ENCODE peak calls at places on chromosomes 3 and 15, in seven cellular contexts. One of them, this sample, is unnamed.

GRCh38 chr3:149588909-149589308 is 68.9 kb downstream of the WWTR1 start:
- DNase-seq in breast epithelium: no peak
- DNase-seq in stomach: no peak
- DNase-seq in uterus: no peak
- DNase-seq in ovary: no peak
- DNase-seq in transverse colon: no peak
- DNase-seq in HepG2: no peak
- DNase-seq in this sample: no peak

GRCh38 chr3:112926000-112926399 is 48.9 kb downstream of the CD200R1 start:
- DNase-seq in stomach: no peak
- DNase-seq in HepG2: no peak
- DNase-seq in transverse colon: no peak
- DNase-seq in ovary: no peak
- DNase-seq in breast epithelium: no peak
- DNase-seq in uterus: no peak
- DNase-seq in this sample: no peak

GRCh38 chr3:10228248-10228950 is 19.9 kb upstream of the TATDN2 start:
- DNase-seq in transverse colon: no peak
- DNase-seq in stomach: no peak
- DNase-seq in breast epithelium: no peak
- DNase-seq in HepG2: no peak
- DNase-seq in ovary: no peak
- DNase-seq in uterus: no peak
- DNase-seq in this sample: no peak

GRCh38 chr3:149894211-149894610 is 76.5 kb downstream of the PFN2 start:
- DNase-seq in breast epithelium: no peak
- DNase-seq in uterus: no peak
- DNase-seq in stomach: no peak
- DNase-seq in transverse colon: no peak
- DNase-seq in ovary: no peak
- DNase-seq in HepG2: no peak
- DNase-seq in this sample: no peak

GRCh38 chr3:54957711-54958110 is 29.9 kb upstream of the LRTM1 start:
- DNase-seq in breast epithelium: no peak
- DNase-seq in stomach: no peak
- DNase-seq in HepG2: no peak
- DNase-seq in ovary: no peak
- DNase-seq in uterus: no peak
- DNase-seq in transverse colon: no peak
- DNase-seq in this sample: no peak

GRCh38 chr3:181040030-181040429 is 50.5 kb upstream of the DNAJC19 start:
- DNase-seq in uterus: no peak
- DNase-seq in breast epithelium: no peak
- DNase-seq in ovary: no peak
- DNase-seq in HepG2: peak
- DNase-seq in stomach: no peak
- DNase-seq in transverse colon: no peak
- DNase-seq in this sample: no peak

GRCh38 chr3:56019490-56019889 is 448.8 kb downstream of the ERC2 start:
- DNase-seq in stomach: peak
- DNase-seq in transverse colon: no peak
- DNase-seq in uterus: no peak
- DNase-seq in HepG2: no peak
- DNase-seq in ovary: no peak
- DNase-seq in breast epithelium: no peak
- DNase-seq in this sample: peak

GRCh38 chr3:99720985-99721632 is 82.7 kb downstream of the COL8A1 start:
- DNase-seq in ovary: peak
- DNase-seq in stomach: no peak
- DNase-seq in HepG2: no peak
- DNase-seq in uterus: peak
- DNase-seq in transverse colon: peak
- DNase-seq in breast epithelium: no peak
- DNase-seq in this sample: no peak

GRCh38 chr3:134517796-134518195 is 31.9 kb downstream of the CEP63 start:
- DNase-seq in ovary: no peak
- DNase-seq in stomach: no peak
- DNase-seq in HepG2: no peak
- DNase-seq in breast epithelium: no peak
- DNase-seq in transverse colon: no peak
- DNase-seq in uterus: no peak
- DNase-seq in this sample: no peak

GRCh38 chr3:120908030-120908802 is at the start of gene STXBP5L:
- DNase-seq in transverse colon: peak
- DNase-seq in ovary: peak
- DNase-seq in breast epithelium: peak
- DNase-seq in HepG2: peak
- DNase-seq in uterus: peak
- DNase-seq in stomach: peak
- DNase-seq in this sample: peak

GRCh38 chr15:65598468-65598867 is 12.5 kb downstream of the INTS14 start:
- DNase-seq in uterus: no peak
- DNase-seq in ovary: no peak
- DNase-seq in breast epithelium: no peak
- DNase-seq in transverse colon: no peak
- DNase-seq in stomach: no peak
- DNase-seq in HepG2: no peak
- DNase-seq in this sample: no peak

GRCh38 chr15:34501131-34501530 is 63.5 kb upstream of the GOLGA8A start:
- DNase-seq in transverse colon: no peak
- DNase-seq in stomach: no peak
- DNase-seq in breast epithelium: no peak
- DNase-seq in HepG2: no peak
- DNase-seq in uterus: no peak
- DNase-seq in ovary: no peak
- DNase-seq in this sample: no peak

GRCh38 chr3:111589303-111590095 is 5.6 kb downstream of the ZBED2 start:
- DNase-seq in ovary: no peak
- DNase-seq in uterus: no peak
- DNase-seq in breast epithelium: no peak
- DNase-seq in HepG2: no peak
- DNase-seq in transverse colon: no peak
- DNase-seq in stomach: no peak
- DNase-seq in this sample: no peak

GRCh38 chr3:55654123-55654787 is 167.1 kb upstream of the WNT5A start:
- DNase-seq in uterus: no peak
- DNase-seq in HepG2: no peak
- DNase-seq in breast epithelium: no peak
- DNase-seq in ovary: no peak
- DNase-seq in transverse colon: no peak
- DNase-seq in stomach: no peak
- DNase-seq in this sample: no peak

GRCh38 chr3:50656417-50657195 is 18.1 kb upstream of the DOCK3 start:
- DNase-seq in breast epithelium: no peak
- DNase-seq in transverse colon: no peak
- DNase-seq in ovary: peak
- DNase-seq in stomach: no peak
- DNase-seq in uterus: no peak
- DNase-seq in HepG2: no peak
- DNase-seq in this sample: no peak

GRCh38 chr3:140898340-140899180 is 43.1 kb upstream of the SLC25A36 start:
- DNase-seq in stomach: no peak
- DNase-seq in HepG2: peak
- DNase-seq in transverse colon: no peak
- DNase-seq in breast epithelium: no peak
- DNase-seq in uterus: no peak
- DNase-seq in ovary: no peak
- DNase-seq in this sample: peak

GRCh38 chr3:107068980-107069379 is 308.3 kb upstream of the CCDC54 start:
- DNase-seq in stomach: no peak
- DNase-seq in transverse colon: no peak
- DNase-seq in breast epithelium: no peak
- DNase-seq in uterus: no peak
- DNase-seq in HepG2: no peak
- DNase-seq in ovary: no peak
- DNase-seq in this sample: no peak

GRCh38 chr15:98953000-98953776 is 54.4 kb downstream of the PGPEP1L start:
- DNase-seq in breast epithelium: no peak
- DNase-seq in transverse colon: no peak
- DNase-seq in ovary: peak
- DNase-seq in stomach: no peak
- DNase-seq in uterus: no peak
- DNase-seq in HepG2: no peak
- DNase-seq in this sample: no peak

GRCh38 chr15:35256555-35256954 is 171.5 kb upstream of the NANOGP8 start:
- DNase-seq in transverse colon: no peak
- DNase-seq in stomach: no peak
- DNase-seq in HepG2: no peak
- DNase-seq in ovary: no peak
- DNase-seq in breast epithelium: no peak
- DNase-seq in uterus: no peak
- DNase-seq in this sample: no peak

DNA sequence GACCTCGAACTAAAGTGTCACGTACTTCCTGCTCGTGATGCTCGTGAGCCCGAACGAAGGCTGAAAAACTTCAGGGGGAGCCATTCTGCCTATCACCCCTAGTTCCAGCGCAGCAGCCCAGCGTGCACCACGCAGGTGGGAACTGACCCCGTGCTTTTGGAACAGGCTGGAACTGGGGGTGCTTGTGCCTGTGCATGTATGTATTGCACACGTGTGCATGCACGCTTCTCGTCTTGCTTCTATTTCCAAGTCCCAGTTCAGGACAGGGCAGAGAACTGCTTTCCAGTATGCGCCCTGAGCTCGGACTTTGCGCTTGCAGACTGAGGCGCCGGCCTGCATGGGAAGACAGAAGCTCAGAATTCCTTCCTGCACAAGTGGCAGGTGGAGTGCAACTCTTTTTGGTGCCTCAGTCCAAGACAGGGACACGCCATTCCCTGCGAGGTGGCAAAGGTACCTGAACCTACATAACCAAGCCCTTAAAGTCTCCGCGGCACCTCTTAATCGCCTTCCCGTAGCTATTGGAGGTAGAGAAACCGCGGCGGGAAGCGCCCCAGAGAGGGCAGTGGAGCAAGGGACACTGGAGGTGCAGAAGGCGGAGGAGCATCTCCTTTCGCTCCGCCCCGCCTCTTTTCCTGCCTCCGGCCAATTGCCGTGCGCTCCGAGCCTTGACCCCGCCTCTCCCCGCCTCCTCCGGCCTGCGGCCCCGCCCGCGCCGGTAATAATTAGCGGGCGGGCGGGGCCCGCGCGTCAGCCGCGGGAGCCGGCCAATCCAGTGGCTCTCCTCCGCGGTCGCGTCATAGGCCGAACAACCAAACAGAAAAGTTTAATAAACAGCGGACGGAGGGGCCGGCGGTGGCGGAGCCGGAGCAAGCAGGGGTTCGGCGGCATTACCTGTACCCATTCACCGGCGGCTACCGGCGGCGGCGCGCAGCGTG is at the start of gene ZFAND6:
- DNase-seq in uterus: peak
- DNase-seq in HepG2: peak
- DNase-seq in transverse colon: peak
- DNase-seq in stomach: peak
- DNase-seq in ovary: peak
- DNase-seq in breast epithelium: peak
- DNase-seq in this sample: peak
- TF ChIP-seq POLR2A in uterus: peak
- TF ChIP-seq POLR2A in HepG2: peak
- TF ChIP-seq POLR2A in transverse colon: peak
- TF ChIP-seq POLR2A in stomach: no peak
- TF ChIP-seq POLR2A in ovary: peak
- TF ChIP-seq POLR2A in breast epithelium: peak
- TF ChIP-seq POLR2A in this sample: peak

GRCh38 chr3:52327486-52328290 is 11.6 kb downstream of the DNAH1 start:
- DNase-seq in uterus: no peak
- DNase-seq in breast epithelium: no peak
- DNase-seq in HepG2: peak
- DNase-seq in transverse colon: no peak
- DNase-seq in stomach: no peak
- DNase-seq in ovary: no peak
- DNase-seq in this sample: peak

GRCh38 chr3:52331906-52332305 is 15.8 kb downstream of the DNAH1 start:
- DNase-seq in breast epithelium: no peak
- DNase-seq in uterus: no peak
- DNase-seq in ovary: no peak
- DNase-seq in stomach: no peak
- DNase-seq in HepG2: no peak
- DNase-seq in transverse colon: no peak
- DNase-seq in this sample: no peak

GRCh38 chr3:52331091-52331490 is 15.0 kb downstream of the DNAH1 start:
- DNase-seq in uterus: no peak
- DNase-seq in stomach: no peak
- DNase-seq in ovary: no peak
- DNase-seq in transverse colon: no peak
- DNase-seq in breast epithelium: no peak
- DNase-seq in HepG2: no peak
- DNase-seq in this sample: no peak

GRCh38 chr3:52328536-52329080 is 12.5 kb downstream of the DNAH1 start:
- DNase-seq in breast epithelium: no peak
- DNase-seq in stomach: no peak
- DNase-seq in ovary: no peak
- DNase-seq in HepG2: no peak
- DNase-seq in uterus: no peak
- DNase-seq in transverse colon: no peak
- DNase-seq in this sample: no peak

GRCh38 chr3:52330194-52330805 is 14.2 kb downstream of the DNAH1 start:
- DNase-seq in uterus: no peak
- DNase-seq in ovary: no peak
- DNase-seq in breast epithelium: no peak
- DNase-seq in stomach: no peak
- DNase-seq in HepG2: no peak
- DNase-seq in transverse colon: no peak
- DNase-seq in this sample: no peak
- H3K27ac ChIP-seq in uterus: no peak
- H3K27ac ChIP-seq in ovary: no peak
- H3K27ac ChIP-seq in breast epithelium: no peak
- H3K27ac ChIP-seq in stomach: no peak
- H3K27ac ChIP-seq in HepG2: no peak
- H3K27ac ChIP-seq in transverse colon: no peak
- H3K27ac ChIP-seq in this sample: no peak

GRCh38 chr3:45665101-45665572 is 24.1 kb upstream of the SACM1L start:
- DNase-seq in stomach: peak
- DNase-seq in breast epithelium: no peak
- DNase-seq in HepG2: peak
- DNase-seq in ovary: no peak
- DNase-seq in transverse colon: peak
- DNase-seq in uterus: no peak
- DNase-seq in this sample: peak
- H3K4me3 ChIP-seq in stomach: peak
- H3K4me3 ChIP-seq in breast epithelium: peak
- H3K4me3 ChIP-seq in HepG2: no peak
- H3K4me3 ChIP-seq in ovary: no peak
- H3K4me3 ChIP-seq in transverse colon: no peak
- H3K4me3 ChIP-seq in uterus: no peak
- H3K4me3 ChIP-seq in this sample: no peak

DNA sequence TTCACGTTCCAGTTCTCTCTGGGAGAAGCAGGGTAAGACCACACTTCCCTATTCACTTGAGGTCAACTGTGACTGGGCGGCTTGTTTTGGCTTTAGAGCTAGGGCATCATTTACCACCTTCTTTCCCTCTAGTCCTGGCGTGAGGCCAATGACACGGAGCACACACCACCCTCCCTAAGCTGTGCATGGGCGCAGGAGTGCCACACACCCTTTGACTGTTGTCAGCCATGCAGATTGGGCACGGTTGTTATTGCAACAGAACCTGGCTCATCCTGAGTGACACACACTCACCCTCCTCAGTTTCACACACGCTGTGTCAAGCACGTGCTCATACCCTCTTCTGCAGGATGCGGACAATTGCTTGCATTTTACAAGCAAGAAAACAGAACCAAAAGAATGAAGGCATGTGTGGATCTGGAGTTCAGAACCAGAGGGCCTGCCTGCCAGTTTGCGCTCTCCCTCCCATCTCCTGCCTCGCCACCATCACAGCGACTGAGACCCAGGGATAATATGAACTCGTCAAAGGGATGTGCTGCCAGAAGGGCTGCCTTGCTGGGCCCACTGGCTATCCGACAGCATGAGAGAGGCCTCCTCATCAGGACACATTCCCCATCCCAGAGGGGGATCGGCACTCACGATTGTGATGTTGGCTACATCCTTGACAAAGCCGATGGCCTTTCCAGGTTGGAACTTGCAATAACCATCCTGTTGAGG is 17.6 kb downstream of the CTSH start:
- DNase-seq in HepG2: no peak
- DNase-seq in stomach: no peak
- DNase-seq in ovary: no peak
- DNase-seq in uterus: no peak
- DNase-seq in transverse colon: no peak
- DNase-seq in breast epithelium: no peak
- DNase-seq in this sample: no peak
- TF ChIP-seq POLR2A in HepG2: no peak
- TF ChIP-seq POLR2A in stomach: no peak
- TF ChIP-seq POLR2A in ovary: no peak
- TF ChIP-seq POLR2A in uterus: no peak
- TF ChIP-seq POLR2A in transverse colon: no peak
- TF ChIP-seq POLR2A in breast epithelium: no peak
- TF ChIP-seq POLR2A in this sample: no peak

This sample was measured in body of pancreas.